ENCODE peak calls at places on chromosomes 3 and 15, in six cellular contexts. One of them, this sample, is unnamed.

GRCh38 chr3:54954019-54954418 is 26.2 kb upstream of the LRTM1 start:
- DNase-seq in OCI-LY7: no peak
- DNase-seq in heart left ventricle: no peak
- DNase-seq in hepatocyte: peak; percentile 56
- DNase-seq in stomach: no peak
- DNase-seq in upper lobe of left lung: no peak
- DNase-seq in this sample: no peak

GRCh38 chr3:115019900-115020299 is 127.2 kb downstream of the ZBTB20 start:
- DNase-seq in heart left ventricle: no peak
- DNase-seq in upper lobe of left lung: no peak
- DNase-seq in hepatocyte: peak; percentile 3
- DNase-seq in OCI-LY7: no peak
- DNase-seq in stomach: no peak
- DNase-seq in this sample: no peak

GRCh38 chr15:70752142-70752754 is 11.1 kb downstream of the UACA start:
- DNase-seq in heart left ventricle: peak; percentile 83
- DNase-seq in hepatocyte: no peak
- DNase-seq in OCI-LY7: no peak
- DNase-seq in upper lobe of left lung: no peak
- DNase-seq in stomach: no peak
- DNase-seq in this sample: no peak

GRCh38 chr15:89820651-89821611 is 6.3 kb upstream of the ANPEP start:
- DNase-seq in hepatocyte: no peak
- DNase-seq in upper lobe of left lung: no peak
- DNase-seq in stomach: no peak
- DNase-seq in OCI-LY7: no peak
- DNase-seq in heart left ventricle: no peak
- DNase-seq in this sample: peak; percentile 50

GRCh38 chr3:28915711-28916481 is 365.0 kb upstream of the RBMS3 start:
- DNase-seq in hepatocyte: peak; percentile 66
- DNase-seq in heart left ventricle: no peak
- DNase-seq in OCI-LY7: peak; percentile 1
- DNase-seq in upper lobe of left lung: no peak
- DNase-seq in stomach: peak; percentile 26
- DNase-seq in this sample: no peak

GRCh38 chr3:50189274-50189673 is 2.1 kb upstream of the GNAT1 start:
- DNase-seq in hepatocyte: peak; percentile 91
- DNase-seq in stomach: peak; percentile 85
- DNase-seq in OCI-LY7: peak; percentile 71
- DNase-seq in upper lobe of left lung: no peak
- DNase-seq in heart left ventricle: peak; percentile 73
- DNase-seq in this sample: peak; percentile 91

GRCh38 chr3:132279030-132279429 is 38.2 kb upstream of the ACP3 start:
- DNase-seq in stomach: no peak
- DNase-seq in upper lobe of left lung: no peak
- DNase-seq in OCI-LY7: no peak
- DNase-seq in heart left ventricle: no peak
- DNase-seq in hepatocyte: no peak
- DNase-seq in this sample: no peak

GRCh38 chr15:90529369-90530249 is at the start of gene CRTC3:
- DNase-seq in OCI-LY7: peak; percentile 70
- DNase-seq in upper lobe of left lung: peak; percentile 93
- DNase-seq in stomach: peak; percentile 50
- DNase-seq in heart left ventricle: peak; percentile 59
- DNase-seq in hepatocyte: peak; percentile 80
- DNase-seq in this sample: no peak

GRCh38 chr3:126269360-126269759 is 87.8 kb downstream of the KLF15 start:
- DNase-seq in heart left ventricle: no peak
- DNase-seq in OCI-LY7: no peak
- DNase-seq in upper lobe of left lung: no peak
- DNase-seq in hepatocyte: no peak
- DNase-seq in stomach: no peak
- DNase-seq in this sample: no peak

GRCh38 chr15:97961067-97961954 is 808 bp downstream of the ARRDC4 start:
- DNase-seq in upper lobe of left lung: peak; percentile 92
- DNase-seq in OCI-LY7: no peak
- DNase-seq in stomach: peak; percentile 53
- DNase-seq in heart left ventricle: peak; percentile 57
- DNase-seq in hepatocyte: peak; percentile 59
- DNase-seq in this sample: peak; percentile 71

GRCh38 chr3:70647094-70647493 is 334.7 kb upstream of the MDFIC2 start:
- DNase-seq in heart left ventricle: no peak
- DNase-seq in OCI-LY7: no peak
- DNase-seq in upper lobe of left lung: no peak
- DNase-seq in stomach: no peak
- DNase-seq in hepatocyte: no peak
- DNase-seq in this sample: no peak

GRCh38 chr15:67030036-67030762 is 35.2 kb upstream of the SMAD3 start:
- DNase-seq in stomach: no peak
- DNase-seq in hepatocyte: peak; percentile 61
- DNase-seq in upper lobe of left lung: no peak
- DNase-seq in OCI-LY7: no peak
- DNase-seq in heart left ventricle: no peak
- DNase-seq in this sample: no peak

GRCh38 chr3:105691633-105692032 is 177.2 kb downstream of the CBLB start:
- DNase-seq in upper lobe of left lung: no peak
- DNase-seq in hepatocyte: no peak
- DNase-seq in OCI-LY7: no peak
- DNase-seq in heart left ventricle: no peak
- DNase-seq in stomach: no peak
- DNase-seq in this sample: no peak

GRCh38 chr3:54649551-54649950 is 278.3 kb downstream of the LRTM1 start:
- DNase-seq in hepatocyte: no peak
- DNase-seq in OCI-LY7: no peak
- DNase-seq in stomach: no peak
- DNase-seq in upper lobe of left lung: no peak
- DNase-seq in heart left ventricle: no peak
- DNase-seq in this sample: no peak

GRCh38 chr3:4290272-4290893 is 12.8 kb upstream of the SETMAR start:
- DNase-seq in hepatocyte: peak; percentile 45
- DNase-seq in heart left ventricle: no peak
- DNase-seq in upper lobe of left lung: no peak
- DNase-seq in OCI-LY7: peak; percentile 43
- DNase-seq in stomach: no peak
- DNase-seq in this sample: no peak

GRCh38 chr15:75123395-75123794 is 78.3 kb upstream of the C15orf39 start:
- DNase-seq in OCI-LY7: no peak
- DNase-seq in upper lobe of left lung: no peak
- DNase-seq in stomach: no peak
- DNase-seq in hepatocyte: no peak
- DNase-seq in heart left ventricle: no peak
- DNase-seq in this sample: no peak

GRCh38 chr3:71350998-71351397 is 232.5 kb downstream of the FOXP1 start:
- DNase-seq in hepatocyte: no peak
- DNase-seq in upper lobe of left lung: no peak
- DNase-seq in OCI-LY7: no peak
- DNase-seq in heart left ventricle: no peak
- DNase-seq in stomach: no peak
- DNase-seq in this sample: peak; percentile 69

GRCh38 chr15:97027772-97028171 is 697.3 kb downstream of the NR2F2 start:
- DNase-seq in hepatocyte: no peak
- DNase-seq in upper lobe of left lung: no peak
- DNase-seq in stomach: no peak
- DNase-seq in heart left ventricle: no peak
- DNase-seq in OCI-LY7: no peak
- DNase-seq in this sample: no peak

GRCh38 chr3:130748981-130749380 is 2.4 kb upstream of the PIK3R4 start:
- DNase-seq in heart left ventricle: no peak
- DNase-seq in stomach: no peak
- DNase-seq in hepatocyte: no peak
- DNase-seq in upper lobe of left lung: no peak
- DNase-seq in OCI-LY7: no peak
- DNase-seq in this sample: no peak

GRCh38 chr3:150783920-150784746 is 21.2 kb upstream of the SIAH2 start:
- DNase-seq in stomach: no peak
- DNase-seq in heart left ventricle: no peak
- DNase-seq in hepatocyte: no peak
- DNase-seq in upper lobe of left lung: no peak
- DNase-seq in OCI-LY7: no peak
- DNase-seq in this sample: no peak

GRCh38 chr3:72657666-72658065 is 190.6 kb downstream of the SHQ1 start:
- DNase-seq in OCI-LY7: no peak
- DNase-seq in heart left ventricle: no peak
- DNase-seq in stomach: no peak
- DNase-seq in upper lobe of left lung: no peak
- DNase-seq in hepatocyte: no peak
- DNase-seq in this sample: no peak

GRCh38 chr3:187737401-187738088 is 7.7 kb downstream of the BCL6 start:
- DNase-seq in heart left ventricle: peak; percentile 88
- DNase-seq in stomach: peak; percentile 80
- DNase-seq in hepatocyte: peak; percentile 85
- DNase-seq in OCI-LY7: no peak
- DNase-seq in upper lobe of left lung: peak; percentile 94
- DNase-seq in this sample: peak; percentile 91

GRCh38 chr3:77254967-77255831 is 215.3 kb downstream of the ROBO2 start:
- DNase-seq in upper lobe of left lung: no peak
- DNase-seq in stomach: peak; percentile 40
- DNase-seq in hepatocyte: peak; percentile 81
- DNase-seq in OCI-LY7: peak; percentile 47
- DNase-seq in heart left ventricle: no peak
- DNase-seq in this sample: no peak

GRCh38 chr15:65824031-65824743 is 32.1 kb upstream of the DENND4A start:
- DNase-seq in upper lobe of left lung: no peak
- DNase-seq in OCI-LY7: peak; percentile 56
- DNase-seq in hepatocyte: peak; percentile 76
- DNase-seq in stomach: peak; percentile 57
- DNase-seq in heart left ventricle: no peak
- DNase-seq in this sample: no peak

GRCh38 chr3:34106879-34107278 is 308.4 kb downstream of the PDCD6IP start:
- DNase-seq in upper lobe of left lung: no peak
- DNase-seq in hepatocyte: peak; percentile 61
- DNase-seq in OCI-LY7: peak; percentile 61
- DNase-seq in stomach: peak; percentile 43
- DNase-seq in heart left ventricle: no peak
- DNase-seq in this sample: no peak

DNA sequence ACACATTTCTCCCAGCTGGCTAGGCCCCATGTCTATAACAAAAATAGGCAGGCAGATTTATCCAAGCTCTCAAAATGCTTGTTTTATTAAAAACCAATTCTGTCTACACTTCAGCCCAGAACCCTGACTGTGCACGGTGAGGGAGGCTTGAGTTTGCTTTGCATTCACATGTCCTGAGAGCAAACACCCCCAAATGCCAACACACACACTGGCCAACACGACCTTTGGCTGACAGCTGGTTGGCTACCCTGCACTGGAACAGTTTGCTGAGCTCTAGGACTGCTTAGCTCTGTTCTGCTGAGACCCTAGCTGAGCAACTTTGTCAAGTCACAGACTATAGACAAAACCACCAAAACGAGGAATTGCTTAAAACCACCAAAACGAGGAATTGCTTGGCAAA is 3.6 kb downstream of the STIMATE start:
- DNase-seq in upper lobe of left lung: no peak
- DNase-seq in stomach: peak; percentile 71
- DNase-seq in hepatocyte: no peak
- DNase-seq in heart left ventricle: no peak
- DNase-seq in OCI-LY7: no peak
- DNase-seq in this sample: no peak
- H3K4me1 ChIP-seq in upper lobe of left lung: peaks cover 66% of the 10 kb centered on the region
- H3K4me1 ChIP-seq in stomach: peaks cover 81% of the 10 kb centered on the region
- H3K4me1 ChIP-seq in hepatocyte: peaks cover 37% of the 10 kb centered on the region
- H3K4me1 ChIP-seq in heart left ventricle: peaks cover 50% of the 10 kb centered on the region
- H3K4me1 ChIP-seq in OCI-LY7: peaks cover 19% of the 10 kb centered on the region
- H3K4me1 ChIP-seq in this sample: peaks cover 22% of the 10 kb centered on the region

GRCh38 chr15:39936187-39936586 is 2.3 kb downstream of the EIF2AK4 start:
- DNase-seq in OCI-LY7: no peak
- DNase-seq in hepatocyte: no peak
- DNase-seq in heart left ventricle: no peak
- DNase-seq in stomach: no peak
- DNase-seq in upper lobe of left lung: no peak
- DNase-seq in this sample: no peak

GRCh38 chr15:39939487-39940452 is 5.9 kb downstream of the EIF2AK4 start:
- DNase-seq in heart left ventricle: peak; percentile 45
- DNase-seq in upper lobe of left lung: no peak
- DNase-seq in OCI-LY7: peak; percentile 16
- DNase-seq in hepatocyte: no peak
- DNase-seq in stomach: no peak
- DNase-seq in this sample: no peak

GRCh38 chr15:39934415-39935044 is 615 bp downstream of the EIF2AK4 start:
- DNase-seq in heart left ventricle: no peak
- DNase-seq in upper lobe of left lung: no peak
- DNase-seq in hepatocyte: no peak
- DNase-seq in stomach: no peak
- DNase-seq in OCI-LY7: no peak
- DNase-seq in this sample: no peak

GRCh38 chr15:39935241-39935640 is 1.3 kb downstream of the EIF2AK4 start:
- DNase-seq in stomach: no peak
- DNase-seq in hepatocyte: no peak
- DNase-seq in upper lobe of left lung: no peak
- DNase-seq in OCI-LY7: no peak
- DNase-seq in heart left ventricle: no peak
- DNase-seq in this sample: no peak

GRCh38 chr15:39936681-39937080 is 2.8 kb downstream of the EIF2AK4 start:
- DNase-seq in OCI-LY7: no peak
- DNase-seq in upper lobe of left lung: no peak
- DNase-seq in heart left ventricle: no peak
- DNase-seq in hepatocyte: no peak
- DNase-seq in stomach: no peak
- DNase-seq in this sample: no peak
- H3K27ac ChIP-seq in OCI-LY7: no peak overlapping the region
- H3K27ac ChIP-seq in upper lobe of left lung: no peak overlapping the region
- H3K27ac ChIP-seq in heart left ventricle: no peak overlapping the region
- H3K27ac ChIP-seq in hepatocyte: no peak overlapping the region
- H3K27ac ChIP-seq in stomach: no peak overlapping the region
- H3K27ac ChIP-seq in this sample: no peak overlapping the region

GRCh38 chr15:23628612-23629233 is 18.9 kb downstream of the MAGEL2 start:
- DNase-seq in upper lobe of left lung: no peak
- DNase-seq in OCI-LY7: no peak
- DNase-seq in stomach: no peak
- DNase-seq in heart left ventricle: no peak
- DNase-seq in hepatocyte: no peak
- DNase-seq in this sample: no peak

DNA sequence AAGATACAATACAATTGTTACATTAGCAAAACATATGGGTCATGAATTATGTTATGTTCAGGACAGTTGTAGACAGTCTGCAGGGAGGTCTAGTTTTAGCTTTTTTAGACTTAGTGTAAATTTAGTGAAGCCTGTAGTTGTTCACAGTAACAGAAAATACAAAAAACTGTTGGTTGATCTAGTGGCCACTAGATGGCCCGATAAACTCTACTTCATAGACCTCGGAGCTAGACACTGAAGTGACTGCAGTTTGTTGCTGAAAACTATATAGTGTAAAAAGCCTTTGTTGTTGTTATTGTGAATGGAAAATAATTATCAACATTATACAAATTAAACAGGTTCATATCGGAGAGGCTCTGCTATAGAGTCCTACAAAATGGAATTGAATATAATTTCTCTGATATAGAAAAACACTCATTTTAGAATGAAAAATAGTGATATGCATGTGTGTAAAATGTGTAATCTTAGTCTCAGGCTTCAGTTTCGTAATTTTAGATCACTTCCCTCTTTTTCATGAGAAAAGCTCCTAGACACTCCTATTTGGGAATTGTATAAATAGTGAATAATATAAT is 18.3 kb downstream of the MAGEL2 start:
- DNase-seq in stomach: no peak
- DNase-seq in hepatocyte: peak; percentile 31
- DNase-seq in upper lobe of left lung: no peak
- DNase-seq in heart left ventricle: no peak
- DNase-seq in OCI-LY7: peak; percentile 4
- DNase-seq in this sample: no peak
- H3K9me3 ChIP-seq in stomach: no peaks in the 10 kb centered on the region
- H3K9me3 ChIP-seq in hepatocyte: no peaks in the 10 kb centered on the region
- H3K9me3 ChIP-seq in upper lobe of left lung: no peaks in the 10 kb centered on the region
- H3K9me3 ChIP-seq in heart left ventricle: no peaks in the 10 kb centered on the region
- H3K9me3 ChIP-seq in OCI-LY7: no peaks in the 10 kb centered on the region
- H3K9me3 ChIP-seq in this sample: no peaks in the 10 kb centered on the region

GRCh38 chr15:60583194-60583593 is 104.3 kb upstream of the ICE2 start:
- DNase-seq in upper lobe of left lung: no peak
- DNase-seq in heart left ventricle: no peak
- DNase-seq in hepatocyte: no peak
- DNase-seq in stomach: no peak
- DNase-seq in OCI-LY7: no peak
- DNase-seq in this sample: no peak
- H3K4me1 ChIP-seq in upper lobe of left lung: peaks cover 3% of the 10 kb centered on the region
- H3K4me1 ChIP-seq in heart left ventricle: peaks cover 25% of the 10 kb centered on the region
- H3K4me1 ChIP-seq in hepatocyte: no peaks in the 10 kb centered on the region
- H3K4me1 ChIP-seq in stomach: peaks cover 41% of the 10 kb centered on the region
- H3K4me1 ChIP-seq in OCI-LY7: peaks cover 12% of the 10 kb centered on the region
- H3K4me1 ChIP-seq in this sample: no peaks in the 10 kb centered on the region